ENCODE peak calls at places on chromosome 1, in seven cellular contexts. F is neural crest cell, Z is fibroblast of mammary gland, Y is fibroblast of the aortic adventitia, I is MCF 10A, M is kidney epithelial cell, L is progenitor cell of endocrine pancreas. V is an unnamed sample.

GRCh38 chr1:20486457-20487235 is 636 bp upstream of the CAMK2N1 start:
- DNase-seq in L (peak), F (peak), Z (peak), I (peak), M (no peak), Y (peak), V (peak)

GRCh38 chr1:179586107-179586823 is 5.4 kb upstream of the TDRD5 start:
- DNase-seq in M (no peak), L (peak), I (peak), Y (peak), Z (peak), F (peak), V (no peak)

GRCh38 chr1:202230939-202231645 is 37.5 kb downstream of the LGR6 start:
- DNase-seq in Y (no peak), I (peak), Z (no peak), M (no peak), F (no peak), L (no peak), V (no peak)

GRCh38 chr1:9960011-9960410 is 16.7 kb downstream of the NMNAT1 start:
- DNase-seq in Y (peak), M (no peak), I (no peak), F (no peak), L (no peak), Z (no peak), V (no peak)

GRCh38 chr1:6253380-6253779 is 7.5 kb downstream of the GPR153 start:
- DNase-seq in I (no peak), Y (no peak), F (no peak), L (no peak), M (no peak), Z (no peak), V (no peak)

GRCh38 chr1:110390096-110390495 is 730 bp downstream of the SLC16A4 start:
- DNase-seq in L (no peak), M (peak), I (peak), F (no peak), Z (peak), Y (peak), V (peak)

GRCh38 chr1:45335732-45336365 is 4.1 kb upstream of the TOE1 start:
- DNase-seq in Y (no peak), L (no peak), F (no peak), Z (no peak), M (no peak), I (no peak), V (no peak)

GRCh38 chr1:170698711-170699275 is 34.9 kb downstream of the PRRX1 start:
- DNase-seq in M (no peak), Y (peak), F (peak), L (no peak), Z (peak), I (no peak), V (no peak)

GRCh38 chr1:117060441-117061317 is 553 bp downstream of the TTF2 start:
- DNase-seq in L (peak), Z (peak), Y (peak), M (no peak), F (no peak), I (peak), V (no peak)

GRCh38 chr1:233569636-233570035 is 44.3 kb upstream of the KCNK1 start:
- DNase-seq in Y (peak), Z (peak), F (no peak), L (no peak), I (peak), M (no peak), V (no peak)

GRCh38 chr1:205774277-205775014 is 836 bp downstream of the RAB29 start:
- DNase-seq in L (no peak), Z (no peak), I (peak), M (no peak), F (no peak), Y (no peak), V (no peak)

GRCh38 chr1:29531596-29531995 is 295.3 kb downstream of the PTPRU start:
- DNase-seq in M (no peak), L (no peak), Y (no peak), F (no peak), I (no peak), Z (no peak), V (no peak)

DNA sequence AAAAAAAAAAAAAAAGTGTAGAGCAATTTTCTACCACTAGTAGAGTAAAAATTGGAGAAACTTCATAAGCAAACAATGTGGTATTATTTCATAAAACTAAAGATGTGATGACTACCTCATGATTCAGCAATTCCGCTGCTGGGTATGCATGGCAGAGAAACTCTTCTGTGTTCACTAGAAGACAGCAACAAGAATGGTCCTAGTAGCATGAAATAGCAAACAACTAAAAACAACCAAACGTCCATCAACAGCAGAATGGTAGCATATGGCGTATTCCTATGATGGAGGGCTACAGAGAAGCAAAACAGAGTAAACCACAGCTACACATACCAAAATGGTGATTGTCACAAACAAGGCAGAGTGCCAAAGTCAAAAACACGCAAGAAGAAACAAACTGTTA is 18.9 kb downstream of the HTR1D start:
- DNase-seq in Y (peak), L (no peak), Z (peak), M (peak), F (no peak), I (peak), V (no peak)
- TF ChIP-seq CTCF in Y (peak), L (no peak), Z (no peak), M (no peak), F (no peak), I (no peak), V (no peak)

GRCh38 chr1:200979574-200980451 is 43.7 kb downstream of the KIF21B start:
- DNase-seq in M (no peak), F (peak), Y (no peak), Z (peak), I (peak), L (peak), V (no peak)
- TF ChIP-seq CTCF in M (peak), F (peak), Y (peak), Z (peak), I (peak), L (peak), V (no peak)

GRCh38 chr1:160521554-160521953 is 1.5 kb downstream of the SLAMF6 start:
- DNase-seq in F (no peak), M (no peak), Z (no peak), I (no peak), Y (no peak), L (no peak), V (no peak)

GRCh38 chr1:160520582-160520981 is 2.5 kb downstream of the SLAMF6 start:
- DNase-seq in M (no peak), F (no peak), L (no peak), Y (no peak), I (peak), Z (no peak), V (no peak)

GRCh38 chr1:160522136-160522535 is 919 bp downstream of the SLAMF6 start:
- DNase-seq in F (no peak), Y (no peak), L (no peak), I (no peak), Z (no peak), M (no peak), V (no peak)

GRCh38 chr1:160520999-160521398 is 2.1 kb downstream of the SLAMF6 start:
- DNase-seq in Y (no peak), L (no peak), F (no peak), M (no peak), Z (no peak), I (no peak), V (no peak)

DNA sequence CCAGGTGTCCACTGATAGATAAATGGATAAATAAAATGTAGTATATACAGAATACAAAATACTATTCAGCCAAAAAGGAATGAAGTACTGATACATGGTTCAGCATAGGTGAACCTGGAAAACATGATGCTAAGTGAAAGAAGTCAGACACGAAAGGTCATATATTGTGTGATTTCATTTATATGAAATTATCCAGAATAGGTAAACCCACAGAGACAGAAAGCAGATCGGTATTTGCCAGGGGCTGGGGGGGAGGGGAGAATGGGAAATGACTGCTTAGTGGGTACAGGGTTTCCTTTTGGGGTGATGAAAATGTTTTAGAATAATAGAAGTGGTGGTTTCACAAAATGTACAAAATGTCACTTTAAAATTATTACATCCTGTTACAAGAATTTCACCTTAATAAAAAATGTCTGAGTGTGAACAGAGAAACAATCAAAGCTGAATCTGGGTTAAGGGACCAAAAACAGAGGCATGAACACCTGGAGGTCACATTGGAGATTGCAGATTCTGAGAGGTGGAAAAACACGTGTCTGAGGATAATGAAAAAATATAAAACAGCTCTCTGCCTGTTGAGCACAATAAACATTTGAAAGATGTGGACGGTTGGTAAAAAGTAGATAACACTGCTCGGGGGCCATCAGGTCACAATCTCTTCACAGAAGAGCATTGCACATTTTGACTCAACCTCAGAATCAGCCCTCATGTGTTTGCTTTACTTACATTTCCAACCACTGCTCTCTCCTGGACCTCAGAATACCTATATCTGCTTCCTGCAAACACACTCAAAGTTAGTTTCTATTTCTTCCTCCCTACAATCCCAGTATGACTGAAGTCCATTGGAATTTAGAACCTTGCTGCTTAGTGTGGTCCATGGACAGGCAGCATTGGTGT is 3.3 kb downstream of the SLAMF6 start:
- DNase-seq in Z (no peak), M (no peak), I (peak), L (no peak), Y (no peak), F (no peak), V (no peak)
- TF ChIP-seq CTCF in Z (no peak), M (no peak), I (no peak), L (peak), Y (no peak), F (peak), V (no peak)

DNA sequence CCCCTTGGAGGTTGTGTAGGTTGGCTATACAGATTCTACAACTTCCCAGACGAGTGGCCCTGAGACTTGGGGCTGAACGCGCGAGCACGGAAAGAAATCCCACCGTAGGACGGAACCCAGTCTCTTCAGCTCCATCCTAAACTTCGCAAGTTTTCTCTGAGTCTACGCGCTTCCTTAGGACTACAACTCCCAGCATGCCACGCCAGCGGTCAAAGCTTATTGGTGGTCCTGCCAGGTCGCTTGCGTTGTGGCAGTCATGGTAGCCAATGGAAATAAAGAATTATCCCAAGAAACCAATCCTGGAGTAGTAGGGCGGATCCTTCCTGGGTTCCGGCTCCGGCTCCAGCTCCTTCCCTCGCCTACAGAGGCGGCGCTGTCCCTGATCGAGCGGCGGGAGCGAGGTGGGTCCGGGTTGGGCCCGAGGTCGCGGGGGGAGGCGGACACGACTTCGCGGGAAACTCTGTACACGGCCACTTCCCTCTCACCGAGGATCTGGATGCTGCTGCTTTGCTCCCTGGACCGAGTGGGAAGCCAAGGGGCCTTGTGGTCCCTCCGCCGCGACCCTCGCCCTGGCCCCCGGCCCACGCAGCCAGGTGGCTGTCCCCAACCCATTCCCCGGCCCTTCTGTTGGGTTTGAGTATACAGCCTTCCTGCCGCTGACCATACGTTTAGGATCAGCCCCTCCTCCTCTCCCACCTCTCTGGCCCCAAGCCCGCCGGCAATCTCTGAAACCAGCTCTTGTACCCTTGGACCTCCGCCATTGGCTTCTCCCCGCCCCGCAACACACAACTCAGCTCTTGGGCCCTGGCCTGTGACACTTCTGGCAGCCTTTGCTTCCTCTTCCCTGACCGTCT is at the start of gene ZNF691:
- DNase-seq in L (peak), Z (peak), I (peak), F (peak), M (peak), Y (peak), V (peak)
- TF ChIP-seq CTCF in L (peak), Z (peak), I (peak), F (peak), M (peak), Y (peak), V (peak)

GRCh38 chr1:32924881-32925344 is 23.7 kb upstream of the TMEM54 start:
- DNase-seq in I (no peak), F (peak), L (peak), Z (no peak), Y (no peak), M (no peak), V (no peak)
- TF ChIP-seq CTCF in I (no peak), F (no peak), L (peak), Z (no peak), Y (no peak), M (no peak), V (no peak)

GRCh38 chr1:207259391-207259790 is 62.1 kb upstream of the CD55 start:
- DNase-seq in F (no peak), Y (peak), I (peak), M (no peak), Z (peak), L (no peak), V (no peak)
- TF ChIP-seq CTCF in F (no peak), Y (peak), I (peak), M (peak), Z (peak), L (peak), V (no peak)